ENCODE peak calls at places on chromosomes 4 and X, in seven cellular contexts. L is CD8-positive, alpha-beta memory T cell; V is T47D; D is H9; A is iris pigment epithelial cell; P is stimulated activated CD8-positive, alpha-beta memory T cell treated with anti-CD3 and anti-CD28 coated beads, Interleukin-7, amount 100 ng/mL, for 48 hours; C is germinal center. N is an unnamed sample.

GRCh38 chr4:147793973-147794690 is 62.2 kb downstream of the ARHGAP10 start:
- DNase-seq in L (no peak), V (no peak), D (no peak), A (peak), P (no peak), C (no peak), N (no peak)

GRCh38 chr4:909821-910220 is 22.3 kb downstream of the GAK start:
- DNase-seq in L (no peak), V (no peak), D (no peak), A (no peak), P (no peak), C (no peak), N (no peak)

GRCh38 chr4:47160095-47160494 is 128.7 kb downstream of the GABRB1 start:
- DNase-seq in L (no peak), V (no peak), D (no peak), A (peak), P (no peak), C (no peak), N (no peak)

GRCh38 chr4:76896731-76897521 is 1.0 kb downstream of the SOWAHB start:
- DNase-seq in L (no peak), V (peak), D (peak), A (no peak), P (no peak), C (peak), N (peak)

GRCh38 chrX:131059231-131059630 is 1.1 kb downstream of the ARHGAP36 start:
- DNase-seq in L (no peak), V (no peak), D (no peak), A (no peak), P (no peak), C (no peak), N (no peak)

GRCh38 chr4:17578482-17578891 is 1.5 kb downstream of the LAP3 start:
- DNase-seq in L (no peak), V (no peak), D (no peak), A (peak), P (no peak), C (peak), N (no peak)

GRCh38 chr4:89653012-89653411 is 183.9 kb downstream of the SNCA start:
- DNase-seq in L (no peak), V (no peak), D (no peak), A (no peak), P (no peak), C (no peak), N (no peak)

GRCh38 chrX:65667503-65668355 is at the start of gene MSN:
- DNase-seq in L (peak), V (no peak), D (peak), A (peak), P (peak), C (peak), N (no peak)

GRCh38 chrX:11864171-11864570 is 106.1 kb downstream of the MSL3 start:
- DNase-seq in L (no peak), V (no peak), D (no peak), A (no peak), P (no peak), C (no peak), N (no peak)

GRCh38 chrX:48492293-48492910 is 16.4 kb upstream of the PORCN start:
- DNase-seq in L (no peak), V (no peak), D (no peak), A (peak), P (no peak), C (no peak), N (no peak)

GRCh38 chr4:98467627-98468072 is 190.8 kb downstream of the TSPAN5 start:
- DNase-seq in L (peak), V (peak), D (peak), A (peak), P (peak), C (peak), N (peak)

GRCh38 chr4:162610116-162610515 is 446.3 kb upstream of the FSTL5 start:
- DNase-seq in L (no peak), V (no peak), D (no peak), A (no peak), P (no peak), C (no peak), N (no peak)

GRCh38 chrX:71098951-71099506 is 3.4 kb downstream of the FOXO4 start:
- DNase-seq in L (no peak), V (no peak), D (peak), A (no peak), P (no peak), C (no peak), N (no peak)

GRCh38 chr4:74932832-74933561 is at the start of gene PARM1:
- DNase-seq in L (no peak), V (peak), D (peak), A (peak), P (peak), C (peak), N (peak)

GRCh38 chr4:110742148-110742547 is 119.3 kb upstream of the PITX2 start:
- DNase-seq in L (no peak), V (no peak), D (no peak), A (peak), P (no peak), C (no peak), N (no peak)

GRCh38 chr4:95546866-95547707 is 1.7 kb downstream of the UNC5C start:
- DNase-seq in L (no peak), V (no peak), D (peak), A (no peak), P (no peak), C (no peak), N (no peak)

GRCh38 chr4:85607624-85608023 is 132.7 kb downstream of the ARHGAP24 start:
- DNase-seq in L (no peak), V (no peak), D (no peak), A (no peak), P (no peak), C (peak), N (no peak)

GRCh38 chr4:11130195-11130975 is 298.3 kb downstream of the HS3ST1 start:
- DNase-seq in L (no peak), V (no peak), D (no peak), A (peak), P (no peak), C (no peak), N (no peak)

GRCh38 chr4:19727141-19727540 is 524.6 kb upstream of the SLIT2 start:
- DNase-seq in L (no peak), V (no peak), D (no peak), A (no peak), P (no peak), C (no peak), N (no peak)

GRCh38 chr4:28921886-28922285 is 1798.3 kb upstream of the PCDH7 start:
- DNase-seq in L (no peak), V (no peak), D (no peak), A (peak), P (no peak), C (no peak), N (no peak)

GRCh38 chr4:38100474-38101255 is 140.5 kb downstream of the PTTG2 start:
- DNase-seq in L (no peak), V (no peak), D (no peak), A (no peak), P (no peak), C (no peak), N (no peak)

GRCh38 chr4:83248486-83248885 is 36.1 kb downstream of the COQ2 start:
- DNase-seq in L (no peak), V (peak), D (no peak), A (no peak), P (no peak), C (no peak), N (no peak)

GRCh38 chr4:24645765-24646550 is 61.6 kb upstream of the DHX15 start:
- DNase-seq in L (no peak), V (no peak), D (no peak), A (no peak), P (no peak), C (no peak), N (no peak)

GRCh38 chr4:28702571-28702970 is 1841.9 kb downstream of the STIM2 start:
- DNase-seq in L (no peak), V (no peak), D (no peak), A (peak), P (no peak), C (no peak), N (no peak)

GRCh38 chrX:1093112-1093511 is 119.3 kb downstream of the CRLF2 start:
- DNase-seq in L (no peak), V (no peak), D (no peak), A (no peak), P (peak), C (no peak), N (no peak)

GRCh38 chrX:102599084-102599949 is at the start of gene ARMCX5:
- DNase-seq in L (peak), V (no peak), D (peak), A (peak), P (peak), C (peak), N (peak)

GRCh38 chrX:15242899-15243555 is 26.9 kb downstream of the ASB9 start:
- DNase-seq in L (peak), V (peak), D (no peak), A (peak), P (no peak), C (peak), N (peak)

GRCh38 chr4:60879135-60879701 is 320.9 kb upstream of the ADGRL3 start:
- DNase-seq in L (no peak), V (no peak), D (no peak), A (no peak), P (no peak), C (no peak), N (no peak)

GRCh38 chrX:72347366-72347765 is 41.7 kb upstream of the CITED1 start:
- DNase-seq in L (no peak), V (no peak), D (no peak), A (no peak), P (no peak), C (no peak), N (no peak)

GRCh38 chrX:8673211-8673610 is 58.7 kb downstream of the ANOS1 start:
- DNase-seq in L (no peak), V (no peak), D (no peak), A (no peak), P (no peak), C (no peak), N (no peak)

GRCh38 chr4:1967512-1968149 is 41.1 kb downstream of the NELFA start:
- DNase-seq in L (no peak), V (no peak), D (no peak), A (peak), P (no peak), C (no peak), N (no peak)

N was measured in HuH-7.